ENCODE peak calls at places on chromosome 21, in eight cellular contexts. One of them, this sample, is unnamed.

GRCh38 chr21:41501919-41502318 is 6.0 kb downstream of the TMPRSS2 start:
- DNase-seq in HTR-8/SVneo: no peak
- DNase-seq in CD4-positive, CD25-positive, alpha-beta regulatory T cell: no peak
- DNase-seq in stimulated activated CD8-positive, alpha-beta memory T cell treated with anti-CD3 and anti-CD28 coated beads, Interleukin-2, amount 100 ng/mL, for 48 hours: no peak
- DNase-seq in Calu3: no peak
- DNase-seq in T-helper 22 cell: no peak
- DNase-seq in stomach: no peak
- DNase-seq in dorsolateral prefrontal cortex: peak
- DNase-seq in this sample: no peak

GRCh38 chr21:28018741-28019669 is 973.7 kb downstream of the LTN1 start:
- DNase-seq in HTR-8/SVneo: peak
- DNase-seq in CD4-positive, CD25-positive, alpha-beta regulatory T cell: no peak
- DNase-seq in stimulated activated CD8-positive, alpha-beta memory T cell treated with anti-CD3 and anti-CD28 coated beads, Interleukin-2, amount 100 ng/mL, for 48 hours: no peak
- DNase-seq in Calu3: peak
- DNase-seq in T-helper 22 cell: no peak
- DNase-seq in stomach: no peak
- DNase-seq in dorsolateral prefrontal cortex: peak
- DNase-seq in this sample: no peak

GRCh38 chr21:46111857-46112730 is 14.2 kb downstream of the COL6A2 start:
- DNase-seq in HTR-8/SVneo: no peak
- DNase-seq in CD4-positive, CD25-positive, alpha-beta regulatory T cell: no peak
- DNase-seq in stimulated activated CD8-positive, alpha-beta memory T cell treated with anti-CD3 and anti-CD28 coated beads, Interleukin-2, amount 100 ng/mL, for 48 hours: no peak
- DNase-seq in Calu3: no peak
- DNase-seq in T-helper 22 cell: no peak
- DNase-seq in stomach: peak
- DNase-seq in dorsolateral prefrontal cortex: no peak
- DNase-seq in this sample: no peak

GRCh38 chr21:30430170-30430655 is at the start of gene KRTAP13-4:
- DNase-seq in HTR-8/SVneo: no peak
- DNase-seq in CD4-positive, CD25-positive, alpha-beta regulatory T cell: no peak
- DNase-seq in stimulated activated CD8-positive, alpha-beta memory T cell treated with anti-CD3 and anti-CD28 coated beads, Interleukin-2, amount 100 ng/mL, for 48 hours: no peak
- DNase-seq in Calu3: no peak
- DNase-seq in T-helper 22 cell: no peak
- DNase-seq in stomach: no peak
- DNase-seq in dorsolateral prefrontal cortex: no peak
- DNase-seq in this sample: no peak

GRCh38 chr21:41761211-41762181 is 5.4 kb downstream of the RIPK4 start:
- DNase-seq in HTR-8/SVneo: no peak
- DNase-seq in CD4-positive, CD25-positive, alpha-beta regulatory T cell: no peak
- DNase-seq in stimulated activated CD8-positive, alpha-beta memory T cell treated with anti-CD3 and anti-CD28 coated beads, Interleukin-2, amount 100 ng/mL, for 48 hours: no peak
- DNase-seq in Calu3: peak
- DNase-seq in T-helper 22 cell: no peak
- DNase-seq in stomach: peak
- DNase-seq in dorsolateral prefrontal cortex: no peak
- DNase-seq in this sample: no peak

GRCh38 chr21:33308586-33309490 is 15.9 kb upstream of the IFNAR1 start:
- DNase-seq in HTR-8/SVneo: no peak
- DNase-seq in CD4-positive, CD25-positive, alpha-beta regulatory T cell: no peak
- DNase-seq in stimulated activated CD8-positive, alpha-beta memory T cell treated with anti-CD3 and anti-CD28 coated beads, Interleukin-2, amount 100 ng/mL, for 48 hours: no peak
- DNase-seq in Calu3: no peak
- DNase-seq in T-helper 22 cell: no peak
- DNase-seq in stomach: no peak
- DNase-seq in dorsolateral prefrontal cortex: no peak
- DNase-seq in this sample: no peak

GRCh38 chr21:27425574-27425973 is 458.7 kb upstream of the ADAMTS5 start:
- DNase-seq in HTR-8/SVneo: peak
- DNase-seq in CD4-positive, CD25-positive, alpha-beta regulatory T cell: no peak
- DNase-seq in stimulated activated CD8-positive, alpha-beta memory T cell treated with anti-CD3 and anti-CD28 coated beads, Interleukin-2, amount 100 ng/mL, for 48 hours: no peak
- DNase-seq in Calu3: no peak
- DNase-seq in T-helper 22 cell: no peak
- DNase-seq in stomach: no peak
- DNase-seq in dorsolateral prefrontal cortex: no peak
- DNase-seq in this sample: no peak

GRCh38 chr21:27291006-27291405 is 324.1 kb upstream of the ADAMTS5 start:
- DNase-seq in HTR-8/SVneo: no peak
- DNase-seq in CD4-positive, CD25-positive, alpha-beta regulatory T cell: no peak
- DNase-seq in stimulated activated CD8-positive, alpha-beta memory T cell treated with anti-CD3 and anti-CD28 coated beads, Interleukin-2, amount 100 ng/mL, for 48 hours: no peak
- DNase-seq in Calu3: no peak
- DNase-seq in T-helper 22 cell: no peak
- DNase-seq in stomach: no peak
- DNase-seq in dorsolateral prefrontal cortex: no peak
- DNase-seq in this sample: no peak

GRCh38 chr21:41745026-41745820 is 21.6 kb downstream of the RIPK4 start:
- DNase-seq in HTR-8/SVneo: no peak
- DNase-seq in CD4-positive, CD25-positive, alpha-beta regulatory T cell: no peak
- DNase-seq in stimulated activated CD8-positive, alpha-beta memory T cell treated with anti-CD3 and anti-CD28 coated beads, Interleukin-2, amount 100 ng/mL, for 48 hours: no peak
- DNase-seq in Calu3: no peak
- DNase-seq in T-helper 22 cell: no peak
- DNase-seq in stomach: no peak
- DNase-seq in dorsolateral prefrontal cortex: no peak
- DNase-seq in this sample: no peak

GRCh38 chr21:45002381-45003204 is 62.8 kb downstream of the SLX9 start:
- DNase-seq in HTR-8/SVneo: no peak
- DNase-seq in CD4-positive, CD25-positive, alpha-beta regulatory T cell: no peak
- DNase-seq in stimulated activated CD8-positive, alpha-beta memory T cell treated with anti-CD3 and anti-CD28 coated beads, Interleukin-2, amount 100 ng/mL, for 48 hours: no peak
- DNase-seq in Calu3: no peak
- DNase-seq in T-helper 22 cell: no peak
- DNase-seq in stomach: no peak
- DNase-seq in dorsolateral prefrontal cortex: no peak
- DNase-seq in this sample: no peak

GRCh38 chr21:40165671-40166070 is 298.4 kb downstream of the PCP4 start:
- DNase-seq in HTR-8/SVneo: no peak
- DNase-seq in CD4-positive, CD25-positive, alpha-beta regulatory T cell: no peak
- DNase-seq in stimulated activated CD8-positive, alpha-beta memory T cell treated with anti-CD3 and anti-CD28 coated beads, Interleukin-2, amount 100 ng/mL, for 48 hours: no peak
- DNase-seq in Calu3: no peak
- DNase-seq in T-helper 22 cell: no peak
- DNase-seq in stomach: no peak
- DNase-seq in dorsolateral prefrontal cortex: no peak
- DNase-seq in this sample: no peak

GRCh38 chr21:43193651-43194302 is 25.0 kb downstream of the CRYAA start:
- DNase-seq in HTR-8/SVneo: peak
- DNase-seq in CD4-positive, CD25-positive, alpha-beta regulatory T cell: no peak
- DNase-seq in stimulated activated CD8-positive, alpha-beta memory T cell treated with anti-CD3 and anti-CD28 coated beads, Interleukin-2, amount 100 ng/mL, for 48 hours: no peak
- DNase-seq in Calu3: peak
- DNase-seq in T-helper 22 cell: no peak
- DNase-seq in stomach: no peak
- DNase-seq in dorsolateral prefrontal cortex: no peak
- DNase-seq in this sample: no peak